ENCODE peak calls at places on chromosomes 12 and 14, in seven cellular contexts. D, I, T, Y, Q, E and N are unnamed samples.

GRCh38 chr14:96267336-96267735 is 11.3 kb downstream of the BDKRB1 start:
- DNase-seq in D (no peak), I (no peak), T (peak), Y (peak), Q (peak), E (no peak), N (no peak)

GRCh38 chr12:28645891-28646290 is 455.6 kb downstream of the CCDC91 start:
- DNase-seq in D (peak), I (no peak), T (no peak), Y (no peak), Q (no peak), E (no peak), N (no peak)

GRCh38 chr12:94263905-94264655 is 115.7 kb downstream of the PLXNC1 start:
- DNase-seq in D (no peak), I (no peak), T (no peak), Y (no peak), Q (no peak), E (no peak), N (no peak)

GRCh38 chr14:95496690-95497241 is 19.7 kb downstream of the SYNE3 start:
- DNase-seq in D (no peak), I (no peak), T (peak), Y (no peak), Q (no peak), E (no peak), N (no peak)

GRCh38 chr12:74021937-74022336 is 515.7 kb upstream of the ATXN7L3B start:
- DNase-seq in D (peak), I (no peak), T (peak), Y (peak), Q (no peak), E (peak), N (peak)

GRCh38 chr12:16685107-16685506 is 79.1 kb upstream of the LMO3 start:
- DNase-seq in D (no peak), I (no peak), T (peak), Y (no peak), Q (no peak), E (no peak), N (no peak)

GRCh38 chr12:100988278-100988625 is 193.7 kb downstream of the ANO4 start:
- DNase-seq in D (no peak), I (no peak), T (no peak), Y (no peak), Q (no peak), E (no peak), N (no peak)

GRCh38 chr12:41745593-41745992 is 399.1 kb downstream of the GXYLT1 start:
- DNase-seq in D (no peak), I (no peak), T (no peak), Y (no peak), Q (no peak), E (no peak), N (no peak)

GRCh38 chr14:47194051-47194450 is 481.4 kb downstream of the MDGA2 start:
- DNase-seq in D (no peak), I (no peak), T (no peak), Y (no peak), Q (no peak), E (no peak), N (no peak)

GRCh38 chr12:100913872-100914600 is 119.5 kb downstream of the ANO4 start:
- DNase-seq in D (no peak), I (no peak), T (peak), Y (no peak), Q (no peak), E (no peak), N (no peak)

GRCh38 chr14:23694085-23694975 is 58.2 kb downstream of the DHRS2 start:
- DNase-seq in D (no peak), I (no peak), T (peak), Y (peak), Q (no peak), E (peak), N (no peak)
- H3K4me3 ChIP-seq in D (no peak), I (no peak), T (no peak), Y (peak), Q (no peak), E (peak), N (no peak)

GRCh38 chr12:122097641-122098364 is 19.2 kb downstream of the MLXIP start:
- DNase-seq in D (peak), I (no peak), T (peak), Y (peak), Q (peak), E (peak), N (no peak)
- H3K4me3 ChIP-seq in D (no peak), I (no peak), T (no peak), Y (no peak), Q (peak), E (no peak), N (no peak)

DNA sequence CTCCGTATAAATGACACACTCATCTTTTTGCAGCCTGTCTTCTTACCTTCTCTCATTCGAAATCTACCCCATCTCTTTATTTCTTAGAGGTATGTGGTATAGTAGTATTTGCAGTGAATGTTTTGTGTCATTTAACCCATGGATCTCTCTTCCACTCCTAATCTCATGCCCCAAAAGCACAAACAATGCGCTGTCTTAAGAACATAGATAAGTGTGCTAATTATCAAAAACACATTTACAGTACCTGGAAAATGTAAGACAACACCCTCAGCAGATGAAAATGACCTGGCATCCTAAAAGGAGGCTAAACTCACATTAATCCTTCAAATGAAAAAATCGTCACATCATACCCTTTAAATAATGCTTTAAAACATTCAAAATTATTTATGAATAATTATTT is 10.7 kb downstream of the USP15 start:
- DNase-seq in D (no peak), I (no peak), T (no peak), Y (no peak), Q (no peak), E (no peak), N (no peak)
- H3K4me3 ChIP-seq in D (no peak), I (no peak), T (no peak), Y (no peak), Q (no peak), E (no peak), N (no peak)

GRCh38 chr14:49193365-49194050 is 392.7 kb downstream of the RPS29 start:
- DNase-seq in D (no peak), I (no peak), T (no peak), Y (no peak), Q (no peak), E (no peak), N (no peak)
- H3K4me3 ChIP-seq in D (no peak), I (no peak), T (no peak), Y (no peak), Q (no peak), E (no peak), N (no peak)

DNA sequence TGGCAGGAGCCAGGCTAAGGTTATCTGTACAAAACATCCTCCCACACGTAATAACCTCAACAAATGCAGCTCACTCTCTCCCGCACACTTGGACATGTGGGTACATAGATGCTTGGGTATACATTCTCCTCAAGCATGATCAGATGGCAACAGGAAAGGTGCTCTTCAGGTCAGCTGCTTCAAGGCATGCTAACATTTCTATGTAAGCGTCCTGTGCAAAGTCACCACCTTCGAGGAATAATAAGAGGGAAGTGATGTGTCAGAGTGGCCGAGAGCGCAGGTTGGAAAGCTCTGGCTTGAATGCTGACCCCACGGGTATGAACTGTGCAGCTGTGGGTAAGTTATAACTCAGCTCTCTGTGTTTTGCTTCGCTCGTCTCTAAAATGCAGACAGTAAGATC is 24.2 kb upstream of the SLC6A12 start:
- DNase-seq in D (peak), I (no peak), T (no peak), Y (no peak), Q (no peak), E (no peak), N (no peak)
- H3K4me3 ChIP-seq in D (no peak), I (no peak), T (no peak), Y (no peak), Q (no peak), E (no peak), N (no peak)

GRCh38 chr14:94193776-94194175 is 19.7 kb downstream of the PPP4R4 start:
- DNase-seq in D (no peak), I (no peak), T (no peak), Y (no peak), Q (no peak), E (no peak), N (no peak)
- H3K4me3 ChIP-seq in D (no peak), I (no peak), T (no peak), Y (no peak), Q (no peak), E (no peak), N (no peak)

GRCh38 chr12:80895240-80895639 is 42.5 kb downstream of the LIN7A start:
- DNase-seq in D (no peak), I (no peak), T (no peak), Y (no peak), Q (no peak), E (no peak), N (no peak)
- H3K4me3 ChIP-seq in D (no peak), I (no peak), T (no peak), Y (no peak), Q (no peak), E (no peak), N (no peak)